ENCODE peak calls at places on chromosome 21, in six cellular contexts. T, Q, F, A, M and R are unnamed samples.

GRCh38 chr21:25573409-25574206 is 33.7 kb downstream of the MRPL39 start:
- DNase-seq in T (peak), Q (no peak), F (no peak), A (peak), M (no peak), R (peak)

GRCh38 chr21:31354604-31355443 is 10.8 kb upstream of the TIAM1 start:
- DNase-seq in T (no peak), Q (no peak), F (no peak), A (peak), M (no peak), R (peak)

GRCh38 chr21:41647806-41648561 is 118.9 kb downstream of the RIPK4 start:
- DNase-seq in T (no peak), Q (no peak), F (no peak), A (no peak), M (no peak), R (no peak)

GRCh38 chr21:32705139-32705538 is 22.7 kb downstream of the SYNJ1 start:
- DNase-seq in T (no peak), Q (no peak), F (no peak), A (peak), M (no peak), R (no peak)

GRCh38 chr21:35738342-35738961 is 321.9 kb downstream of the SETD4 start:
- DNase-seq in T (no peak), Q (no peak), F (no peak), A (peak), M (no peak), R (no peak)

GRCh38 chr21:44365967-44366585 is 12.7 kb downstream of the TRPM2 start:
- DNase-seq in T (no peak), Q (no peak), F (peak), A (no peak), M (no peak), R (no peak)

GRCh38 chr21:35491114-35491513 is 442.0 kb upstream of the RUNX1 start:
- DNase-seq in T (no peak), Q (no peak), F (no peak), A (no peak), M (no peak), R (no peak)

GRCh38 chr21:21039624-21040023 is 41.4 kb downstream of the NCAM2 start:
- DNase-seq in T (no peak), Q (no peak), F (no peak), A (no peak), M (no peak), R (no peak)

GRCh38 chr21:16587671-16588379 is 858.0 kb downstream of the USP25 start:
- DNase-seq in T (peak), Q (no peak), F (no peak), A (peak), M (no peak), R (peak)

GRCh38 chr21:35987475-35987874 is 72.9 kb downstream of the SETD4 start:
- DNase-seq in T (no peak), Q (peak), F (no peak), A (no peak), M (no peak), R (no peak)

GRCh38 chr21:44419679-44420078 is 35.6 kb upstream of the LRRC3 start:
- DNase-seq in T (no peak), Q (no peak), F (no peak), A (no peak), M (no peak), R (no peak)

GRCh38 chr21:42534361-42534900 is 20.8 kb downstream of the SLC37A1 start:
- DNase-seq in T (peak), Q (peak), F (peak), A (no peak), M (no peak), R (no peak)

GRCh38 chr21:36606292-36606982 is 92.5 kb upstream of the SIM2 start:
- DNase-seq in T (no peak), Q (no peak), F (no peak), A (no peak), M (no peak), R (no peak)

GRCh38 chr21:38903578-38904193 is 98.0 kb downstream of the ETS2 start:
- DNase-seq in T (no peak), Q (no peak), F (no peak), A (peak), M (no peak), R (no peak)

GRCh38 chr21:44454058-44454457 is 1.3 kb upstream of the LRRC3 start:
- DNase-seq in T (no peak), Q (no peak), F (no peak), A (no peak), M (no peak), R (no peak)

GRCh38 chr21:44426663-44427191 is 28.6 kb upstream of the LRRC3 start:
- DNase-seq in T (no peak), Q (no peak), F (peak), A (no peak), M (no peak), R (no peak)

GRCh38 chr21:42557420-42557819 is 43.8 kb downstream of the SLC37A1 start:
- DNase-seq in T (no peak), Q (peak), F (peak), A (no peak), M (no peak), R (no peak)

GRCh38 chr21:39345440-39345839 is 3.4 kb downstream of the HMGN1 start:
- DNase-seq in T (no peak), Q (no peak), F (no peak), A (no peak), M (no peak), R (no peak)

GRCh38 chr21:44425307-44425894 is 29.9 kb upstream of the LRRC3 start:
- DNase-seq in T (peak), Q (peak), F (peak), A (no peak), M (no peak), R (no peak)

GRCh38 chr21:24590261-24590660 is 1017.0 kb downstream of the MRPL39 start:
- DNase-seq in T (no peak), Q (no peak), F (no peak), A (no peak), M (no peak), R (no peak)

GRCh38 chr21:35336534-35336933 is 287.4 kb upstream of the RUNX1 start:
- DNase-seq in T (no peak), Q (no peak), F (no peak), A (no peak), M (no peak), R (peak)

GRCh38 chr21:43287111-43287973 is 118.5 kb downstream of the CRYAA start:
- DNase-seq in T (peak), Q (peak), F (peak), A (no peak), M (no peak), R (no peak)

GRCh38 chr21:42188663-42189062 is 30.3 kb upstream of the ABCG1 start:
- DNase-seq in T (no peak), Q (no peak), F (no peak), A (no peak), M (no peak), R (no peak)

DNA sequence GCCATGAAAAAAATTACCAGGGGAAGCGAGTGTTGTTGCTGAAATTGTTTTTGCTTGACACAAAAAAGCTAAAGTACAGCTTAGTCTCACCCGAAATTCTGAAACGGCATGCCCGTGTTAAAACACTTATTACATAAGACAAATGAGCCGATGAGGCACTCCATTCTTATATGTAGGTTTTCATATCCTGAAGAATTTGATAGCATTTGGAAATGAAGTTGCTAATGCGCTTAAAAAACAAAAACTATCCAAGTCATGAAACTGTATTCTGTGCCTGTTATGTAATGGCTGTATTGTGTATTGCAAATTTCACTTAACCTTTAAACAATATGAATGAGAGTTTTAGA is 1.4 kb upstream of the NRIP1 start:
- DNase-seq in T (no peak), Q (no peak), F (no peak), A (peak), M (no peak), R (peak)
- H3K4me3 ChIP-seq in T (peak), Q (peak), F (peak), A (peak), M (peak), R (peak)

GRCh38 chr21:45551316-45551715 is 9.1 kb upstream of the SLC19A1 start:
- DNase-seq in T (no peak), Q (peak), F (peak), A (peak), M (no peak), R (peak)

GRCh38 chr21:45548711-45549491 is 6.7 kb upstream of the SLC19A1 start:
- DNase-seq in T (no peak), Q (no peak), F (no peak), A (no peak), M (no peak), R (no peak)

GRCh38 chr21:45551816-45552695 is 9.8 kb upstream of the SLC19A1 start:
- DNase-seq in T (no peak), Q (peak), F (peak), A (no peak), M (no peak), R (no peak)

GRCh38 chr21:45550552-45551210 is 8.4 kb upstream of the SLC19A1 start:
- DNase-seq in T (no peak), Q (peak), F (peak), A (no peak), M (no peak), R (no peak)

GRCh38 chr21:45549670-45550463 is 7.6 kb upstream of the SLC19A1 start:
- DNase-seq in T (no peak), Q (peak), F (peak), A (no peak), M (no peak), R (no peak)
- TF ChIP-seq CTCF in T (no peak), Q (no peak), F (no peak), A (no peak), M (no peak), R (no peak)

GRCh38 chr21:46665566-46665965 is 30.1 kb downstream of the PRMT2 start:
- DNase-seq in T (no peak), Q (no peak), F (no peak), A (no peak), M (no peak), R (peak)

GRCh38 chr21:46668381-46668780 is 32.9 kb downstream of the PRMT2 start:
- DNase-seq in T (no peak), Q (no peak), F (no peak), A (no peak), M (no peak), R (no peak)

GRCh38 chr21:46664316-46664995 is 29.0 kb downstream of the PRMT2 start:
- DNase-seq in T (no peak), Q (no peak), F (no peak), A (no peak), M (no peak), R (no peak)

GRCh38 chr21:46667191-46667734 is 31.8 kb downstream of the PRMT2 start:
- DNase-seq in T (peak), Q (no peak), F (no peak), A (peak), M (no peak), R (peak)

DNA sequence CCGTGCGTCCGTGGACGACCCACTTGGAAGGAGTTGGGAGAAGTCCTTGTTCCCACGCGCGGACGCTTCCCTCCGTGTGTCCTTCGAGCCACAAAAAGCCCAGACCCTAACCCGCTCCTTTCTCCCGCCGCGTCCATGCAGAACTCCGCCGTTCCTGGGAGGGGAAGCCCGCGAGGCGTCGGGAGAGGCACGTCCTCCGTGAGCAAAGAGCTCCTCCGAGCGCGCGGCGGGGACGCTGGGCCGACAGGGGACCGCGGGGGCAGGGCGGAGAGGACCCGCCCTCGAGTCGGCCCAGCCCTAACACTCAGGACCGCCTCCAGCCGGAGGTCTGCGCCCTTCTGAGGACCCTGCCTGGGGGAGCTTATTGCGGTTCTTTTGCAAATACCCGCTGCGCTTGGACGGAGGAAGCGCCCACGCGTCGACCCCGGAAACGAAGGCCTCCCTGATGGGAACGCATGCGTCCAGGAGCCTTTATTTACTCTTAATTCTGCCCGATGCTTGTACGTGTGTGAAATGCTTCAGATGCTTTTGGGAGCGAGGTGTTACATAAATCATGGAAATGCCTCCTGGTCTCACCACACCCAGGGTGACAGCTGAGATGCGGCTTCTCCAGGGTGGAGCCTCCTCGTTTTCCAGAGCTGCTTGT is 32.4 kb downstream of the PRMT2 start:
- DNase-seq in T (peak), Q (no peak), F (no peak), A (peak), M (no peak), R (peak)
- H3K4me3 ChIP-seq in T (peak), Q (peak), F (peak), A (peak), M (peak), R (peak)

GRCh38 chr21:26966978-26967913 is at the start of gene ADAMTS5:
- DNase-seq in T (peak), Q (no peak), F (peak), A (peak), M (no peak), R (peak)

GRCh38 chr21:26964379-26964778 is 2.5 kb downstream of the ADAMTS5 start:
- DNase-seq in T (no peak), Q (no peak), F (no peak), A (peak), M (no peak), R (peak)

GRCh38 chr21:26966360-26966977 is 419 bp downstream of the ADAMTS5 start:
- DNase-seq in T (peak), Q (no peak), F (no peak), A (peak), M (no peak), R (peak)

GRCh38 chr21:26965091-26965566 is 1.8 kb downstream of the ADAMTS5 start:
- DNase-seq in T (no peak), Q (no peak), F (no peak), A (no peak), M (no peak), R (no peak)

GRCh38 chr21:26965567-26966359 is 1.1 kb downstream of the ADAMTS5 start:
- DNase-seq in T (peak), Q (no peak), F (peak), A (peak), M (no peak), R (peak)
- TF ChIP-seq CTCF in T (peak), Q (no peak), F (peak), A (peak), M (no peak), R (no peak)

GRCh38 chr21:33947451-33948095 is 32.0 kb upstream of the ATP5PO start:
- DNase-seq in T (peak), Q (peak), F (peak), A (peak), M (peak), R (peak)
- H3K4me3 ChIP-seq in T (peak), Q (peak), F (peak), A (peak), M (peak), R (peak)

GRCh38 chr21:30072496-30072895 is 94.1 kb downstream of the CLDN17 start:
- DNase-seq in T (no peak), Q (no peak), F (no peak), A (peak), M (no peak), R (peak)
- TF ChIP-seq CTCF in T (no peak), Q (peak), F (peak), A (peak), M (peak), R (no peak)